ENCODE peak calls at places on chromosomes 2 and 18, in five cellular contexts. W is OCI-LY7, G is small intestine, D is HepG2, Q is lower lobe of right lung. L is an unnamed sample. For H3K4me1, the result is how much of the 10 kb centered on the place peaks cover.

GRCh38 chr2:207813221-207813916 is 43.7 kb upstream of the FZD5 start:
- DNase-seq in Q (no peak), D (no peak), W (no peak), G (no peak), L (no peak)

GRCh38 chr2:26035110-26035728 is 1.3 kb downstream of the RAB10 start:
- DNase-seq in Q (no peak), W (peak), D (no peak), G (peak), L (no peak)

GRCh38 chr2:79782540-79782939 is 269.7 kb downstream of the CTNNA2 start:
- DNase-seq in W (no peak), Q (no peak), G (no peak), D (no peak), L (no peak)

GRCh38 chr2:206733341-206733740 is 15.1 kb upstream of the DYTN start:
- DNase-seq in W (no peak), D (no peak), G (no peak), Q (no peak), L (no peak)

GRCh38 chr2:64291181-64291580 is 147.0 kb upstream of the PELI1 start:
- DNase-seq in Q (no peak), W (no peak), G (peak), D (no peak), L (no peak)

GRCh38 chr2:184367211-184367610 is 231.1 kb upstream of the ZNF804A start:
- DNase-seq in D (no peak), W (no peak), Q (no peak), G (no peak), L (no peak)

GRCh38 chr2:70767699-70768584 is at the start of gene ADD2:
- DNase-seq in Q (peak), D (no peak), G (no peak), W (no peak), L (peak)

GRCh38 chr18:56377161-56377560 is 261.2 kb downstream of the TXNL1 start:
- DNase-seq in Q (no peak), W (no peak), D (no peak), G (no peak), L (no peak)

GRCh38 chr2:112938904-112939303 is 27.9 kb downstream of the IL37 start:
- DNase-seq in D (no peak), G (peak), W (no peak), Q (no peak), L (no peak)

GRCh38 chr2:128645631-128646030 is 327.0 kb upstream of the HS6ST1 start:
- DNase-seq in G (no peak), D (no peak), Q (no peak), W (no peak), L (peak)

GRCh38 chr2:201256001-201256544 is 4.3 kb upstream of the CASP8 start:
- DNase-seq in Q (no peak), G (no peak), D (no peak), W (no peak), L (no peak)

GRCh38 chr2:131035112-131035825 is 58.0 kb downstream of the FAM168B start:
- DNase-seq in D (no peak), W (no peak), G (no peak), Q (no peak), L (no peak)

GRCh38 chr2:31304831-31305230 is 70.9 kb downstream of the EHD3 start:
- DNase-seq in Q (no peak), G (no peak), D (no peak), W (no peak), L (no peak)

GRCh38 chr2:149394864-149395263 is 64.5 kb downstream of the LYPD6 start:
- DNase-seq in D (no peak), Q (no peak), W (no peak), G (no peak), L (no peak)

GRCh38 chr2:241035142-241035817 is 36.9 kb downstream of the SNED1 start:
- DNase-seq in G (no peak), Q (no peak), D (no peak), W (no peak), L (no peak)

GRCh38 chr2:102618452-102619413 is 620 bp upstream of the SLC9A2 start:
- DNase-seq in W (no peak), Q (peak), D (no peak), G (peak), L (peak)

GRCh38 chr2:23199115-23199918 is 185.7 kb upstream of the KLHL29 start:
- DNase-seq in D (peak), Q (no peak), G (peak), W (peak), L (no peak)

GRCh38 chr2:205730701-205731271 is 48.5 kb downstream of the NRP2 start:
- DNase-seq in W (no peak), Q (no peak), D (no peak), G (no peak), L (no peak)

GRCh38 chr2:197909377-197909776 is 105.0 kb downstream of the PLCL1 start:
- DNase-seq in Q (no peak), G (no peak), W (no peak), D (no peak), L (no peak)

GRCh38 chr2:74459377-74460118 is 1.3 kb downstream of the WBP1 start:
- DNase-seq in D (no peak), W (no peak), Q (no peak), G (no peak), L (no peak)

GRCh38 chr2:152635635-152636298 is 81.5 kb downstream of the PRPF40A start:
- DNase-seq in Q (peak), W (peak), G (peak), D (peak), L (peak)

GRCh38 chr2:235935071-235935470 is 233.1 kb downstream of the GBX2 start:
- DNase-seq in W (no peak), D (no peak), Q (no peak), G (no peak), L (no peak)

GRCh38 chr2:10007440-10007839 is 35.9 kb upstream of the KLF11 start:
- DNase-seq in W (no peak), G (no peak), D (no peak), Q (peak), L (no peak)

GRCh38 chr2:239462671-239463506 is 62.1 kb upstream of the HDAC4 start:
- DNase-seq in W (no peak), Q (no peak), G (no peak), D (no peak), L (peak)

GRCh38 chr18:49898421-49898820 is 85.1 kb upstream of the ACAA2 start:
- DNase-seq in Q (no peak), D (peak), W (peak), G (peak), L (no peak)

GRCh38 chr2:26456701-26457224 is 21.2 kb downstream of the OTOF start:
- DNase-seq in W (no peak), G (peak), Q (peak), D (peak), L (peak)

GRCh38 chr2:238247002-238247822 is 7.4 kb upstream of the HES6 start:
- DNase-seq in W (no peak), D (no peak), G (peak), Q (peak), L (peak)

GRCh38 chr2:230011617-230012016 is 57.1 kb downstream of the SLC16A14 start:
- DNase-seq in G (no peak), Q (no peak), W (no peak), D (no peak), L (no peak)

GRCh38 chr2:177264209-177264538 is 353 bp downstream of the NFE2L2 start:
- DNase-seq in W (no peak), D (no peak), Q (peak), G (no peak), L (no peak)

GRCh38 chr2:54610700-54611099 is 112.8 kb upstream of the EML6 start:
- DNase-seq in D (no peak), G (no peak), W (no peak), Q (no peak), L (no peak)

GRCh38 chr18:24006731-24007308 is 7.7 kb upstream of the TTC39C start:
- DNase-seq in G (no peak), D (no peak), Q (no peak), W (no peak), L (no peak)

GRCh38 chr18:22250591-22250996 is 81.2 kb downstream of the GATA6 start:
- DNase-seq in W (no peak), G (peak), D (no peak), Q (no peak), L (no peak)

GRCh38 chr2:15602393-15602792 is 10.7 kb downstream of the DDX1 start:
- DNase-seq in G (no peak), D (no peak), W (no peak), Q (no peak), L (no peak)

GRCh38 chr2:213065583-213066444 is 85.6 kb downstream of the IKZF2 start:
- DNase-seq in D (no peak), G (peak), W (no peak), Q (peak), L (peak)

GRCh38 chr2:81087646-81088045 is 783.1 kb upstream of the LRRTM1 start:
- DNase-seq in Q (no peak), G (no peak), W (no peak), D (no peak), L (no peak)

GRCh38 chr2:122514451-122514996 is 759.1 kb downstream of the TSN start:
- DNase-seq in Q (no peak), D (no peak), W (no peak), G (no peak), L (no peak)

GRCh38 chr2:125471963-125472362 is 1184.0 kb upstream of the GYPC start:
- DNase-seq in W (no peak), G (no peak), D (peak), Q (no peak), L (no peak)

DNA sequence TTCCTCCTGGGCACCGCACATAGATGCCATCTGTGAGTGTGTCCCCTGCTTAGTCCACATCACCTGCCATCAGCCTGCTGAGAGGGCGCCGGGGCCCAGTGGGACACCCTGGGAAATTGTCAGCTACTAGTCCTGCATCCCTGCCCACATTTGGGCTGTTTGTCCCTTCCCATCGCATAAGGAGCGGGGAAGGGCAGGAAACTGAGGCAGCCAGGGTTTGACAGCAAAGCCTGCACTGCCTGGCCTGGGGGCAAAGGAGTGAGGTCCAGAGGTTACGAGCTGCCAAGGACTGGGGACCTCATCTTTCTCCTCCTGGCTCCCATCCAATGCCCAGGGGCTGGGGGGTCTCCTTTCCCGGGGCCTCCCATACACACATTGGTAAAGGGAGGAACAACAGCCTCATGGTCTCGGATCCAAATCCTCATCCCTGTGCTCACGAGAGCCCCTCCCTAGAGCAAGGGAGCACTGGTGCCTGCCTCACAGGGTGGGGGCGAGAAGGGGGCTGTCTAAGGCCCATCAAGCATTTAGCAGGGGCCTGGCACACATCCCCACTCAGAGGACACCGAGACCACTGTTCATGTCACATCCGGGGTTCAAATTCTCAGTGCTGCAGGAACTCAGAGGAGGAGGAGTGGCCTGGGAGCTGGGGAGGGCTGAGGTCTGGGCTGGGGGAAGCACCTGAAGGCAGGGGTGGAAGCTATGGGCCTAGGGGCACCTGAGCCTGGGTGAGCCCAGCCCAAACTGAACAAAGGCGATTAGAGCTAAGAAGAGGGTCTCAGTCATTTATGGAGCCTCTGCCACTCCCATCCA is 113.8 kb downstream of the SMAD7 start:
- DNase-seq in D (no peak), W (no peak), Q (peak), G (no peak), L (peak)
- H3K4me1 ChIP-seq in D (under half), W (under half), Q (half or more), G (under half), L (under half)

GRCh38 chr2:98501896-98502295 is 57.2 kb downstream of the INPP4A start:
- DNase-seq in D (no peak), G (no peak), W (no peak), Q (no peak), L (no peak)

GRCh38 chr2:98502556-98503335 is 58.1 kb downstream of the INPP4A start:
- DNase-seq in Q (no peak), W (no peak), G (no peak), D (no peak), L (no peak)

GRCh38 chr2:98505311-98505808 is 60.7 kb downstream of the INPP4A start:
- DNase-seq in D (no peak), G (peak), W (no peak), Q (peak), L (no peak)

GRCh38 chr2:98504386-98505109 is 59.9 kb downstream of the INPP4A start:
- DNase-seq in G (no peak), D (no peak), W (no peak), Q (no peak), L (no peak)

DNA sequence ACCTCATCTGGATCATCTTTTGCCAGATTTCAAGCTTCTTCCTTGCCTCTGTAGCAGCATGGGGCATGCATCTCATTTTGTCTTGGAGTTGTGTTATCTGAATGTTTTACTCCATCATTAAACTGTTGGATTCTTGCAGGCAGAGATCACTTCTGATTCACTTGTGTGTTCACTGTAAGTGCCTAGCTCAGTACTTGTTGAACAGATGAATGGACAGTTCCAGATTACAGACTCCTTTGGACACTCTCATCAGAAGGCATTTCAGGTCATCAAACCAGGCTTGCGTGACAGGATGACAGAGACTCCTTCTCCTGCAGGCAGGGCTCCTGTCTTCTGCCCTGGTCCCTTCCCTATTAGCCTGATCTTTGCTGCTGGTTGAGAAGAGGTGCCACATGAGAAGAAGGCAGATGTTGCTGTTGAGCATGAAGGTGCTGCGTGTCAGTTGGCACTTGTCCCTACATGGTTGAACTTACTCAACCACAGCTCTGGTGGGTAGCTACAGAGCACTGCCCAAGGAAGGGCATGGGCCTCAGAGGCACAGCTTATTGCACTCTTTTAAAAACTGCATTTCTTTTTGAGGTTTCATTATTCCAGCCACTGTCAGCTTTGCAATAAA is 58.9 kb downstream of the INPP4A start:
- DNase-seq in W (no peak), D (no peak), G (no peak), Q (no peak), L (peak)
- H3K4me1 ChIP-seq in W (under half), D (under half), G (under half), Q (half or more), L (under half)

DNA sequence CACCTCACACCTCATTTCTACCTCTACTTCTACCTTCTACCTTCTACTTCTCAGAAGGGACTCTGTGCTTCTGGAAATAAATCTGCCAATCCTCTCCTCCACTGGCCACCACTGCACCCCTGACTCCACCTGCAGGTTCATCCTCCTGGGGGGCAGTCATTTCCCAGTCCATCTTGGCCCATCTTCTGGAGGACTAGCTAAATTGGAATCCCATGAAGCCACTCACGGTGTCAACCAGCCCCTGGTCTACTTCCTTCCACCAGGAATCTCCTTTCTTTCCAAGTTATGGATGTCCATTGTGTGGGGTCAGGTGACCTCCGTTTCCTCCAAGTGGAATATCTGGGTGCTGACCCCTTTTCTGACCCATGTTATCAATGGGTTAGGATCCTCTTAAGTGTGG is 3.9 kb downstream of the WNT10A start:
- DNase-seq in W (no peak), G (no peak), D (no peak), Q (no peak), L (no peak)
- H3K4me1 ChIP-seq in W (half or more), G (under half), D (under half), Q (under half), L (under half)

DNA sequence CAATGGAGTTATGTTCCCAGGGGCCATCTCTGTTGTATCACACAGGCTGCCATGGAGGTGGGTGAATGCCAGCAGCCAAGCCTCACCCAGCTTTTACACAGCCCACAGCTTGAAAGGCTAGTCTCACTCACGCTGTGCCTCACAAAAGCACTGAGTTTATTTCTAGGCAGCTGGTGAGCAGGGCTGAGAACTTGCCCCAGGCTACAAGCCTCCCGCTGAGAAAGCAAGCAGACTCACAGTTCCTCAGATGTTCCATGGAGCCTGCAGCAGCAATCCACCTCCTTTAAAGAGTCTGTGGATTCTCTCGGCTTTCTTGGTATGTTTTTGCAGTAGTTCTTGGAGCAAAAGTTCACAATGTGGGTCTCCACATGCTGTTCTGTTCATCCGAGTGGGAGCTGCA is 40.9 kb upstream of the ALKAL2 start:
- DNase-seq in Q (no peak), W (no peak), D (no peak), G (no peak), L (no peak)
- H3K4me1 ChIP-seq in Q (under half), W (under half), D (under half), G (under half), L (under half)

GRCh38 chr2:20586379-20586715 is 64.6 kb downstream of the HS1BP3 start:
- DNase-seq in Q (no peak), G (no peak), D (no peak), W (no peak), L (no peak)
- H3K4me1 ChIP-seq in Q (under half), G (under half), D (half or more), W (under half), L (under half)

DNA sequence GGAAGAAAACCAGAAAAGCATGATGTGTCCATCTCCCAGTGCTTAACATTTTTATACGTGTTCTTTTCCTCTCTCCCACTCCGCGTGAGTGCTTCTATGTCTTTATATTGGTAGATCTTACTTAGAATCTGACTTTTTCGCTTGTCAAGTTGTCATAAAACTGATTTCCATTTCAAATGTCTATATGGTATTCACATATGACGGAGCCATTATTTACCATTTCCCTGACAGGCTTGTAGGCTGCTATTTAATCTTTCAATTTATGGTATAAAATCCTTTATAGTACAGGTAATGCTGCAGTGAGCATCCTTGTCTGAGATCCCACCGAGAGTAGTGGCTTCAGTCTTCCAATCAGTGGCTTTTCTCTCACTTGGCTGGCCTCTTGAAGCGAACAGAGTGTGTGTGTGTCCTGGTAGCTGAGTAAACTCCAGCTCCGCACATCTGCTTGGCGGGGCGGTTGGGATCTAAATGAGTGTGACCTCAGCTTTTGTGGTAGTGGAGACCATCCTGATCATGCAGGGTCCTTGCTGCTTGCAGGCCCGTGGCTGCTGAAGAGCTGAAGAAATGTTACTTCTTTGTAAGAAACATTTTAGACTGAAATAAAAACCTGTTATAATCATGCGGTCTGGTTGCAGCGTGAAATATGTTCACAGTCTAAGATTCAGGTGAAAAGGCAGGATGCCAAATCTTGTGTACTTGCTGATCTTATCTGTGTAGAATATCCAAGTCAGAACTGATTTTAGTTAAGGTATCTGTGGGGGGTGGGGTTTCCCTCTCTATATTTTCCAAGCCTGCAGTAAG is 40.2 kb downstream of the INPP4A start:
- DNase-seq in D (no peak), W (no peak), Q (no peak), G (no peak), L (no peak)
- H3K4me1 ChIP-seq in D (under half), W (under half), Q (half or more), G (under half), L (under half)

DNA sequence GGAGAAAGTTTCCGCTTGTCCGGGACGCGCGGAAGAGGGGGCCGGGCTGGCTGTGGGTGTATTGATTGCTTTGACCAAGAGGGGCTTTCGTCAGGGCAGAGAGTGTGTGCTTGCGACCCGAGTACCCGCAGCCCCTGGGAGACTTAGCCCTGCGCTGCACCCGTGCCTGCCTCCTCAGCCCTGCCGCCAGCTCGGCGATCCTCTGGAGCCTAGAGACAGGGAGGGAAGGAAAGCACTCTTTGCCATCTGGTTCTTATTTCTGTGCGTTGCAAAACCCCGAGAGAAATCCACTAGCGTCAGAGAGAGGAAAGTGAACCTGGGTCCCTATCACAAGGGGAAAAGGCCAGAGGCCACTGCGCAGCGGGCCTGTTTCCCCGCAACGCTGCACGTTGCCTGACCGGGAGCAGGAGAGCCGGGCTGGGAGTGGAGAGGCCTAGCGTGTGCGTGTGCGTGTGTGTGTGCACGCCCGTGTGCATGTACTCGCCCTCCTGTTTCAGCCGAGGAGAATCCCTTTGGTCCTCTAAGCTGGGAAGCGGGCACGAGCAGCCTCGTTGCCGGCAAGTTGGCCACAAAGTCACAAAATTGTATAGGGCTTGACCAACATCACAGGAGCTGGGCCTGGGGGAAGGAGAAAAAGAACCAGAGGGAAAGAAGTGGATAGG is 1.7 kb downstream of the SIX3 start:
- DNase-seq in D (no peak), Q (no peak), G (no peak), W (no peak), L (no peak)
- H3K4me1 ChIP-seq in D (under half), Q (under half), G (under half), W (under half), L (under half)